ENCODE peak calls at places on chromosomes 2 and 18, in seven cellular contexts. One of them, this sample, is unnamed. For H3K4me1, the result is how much of the 10 kb centered on the place peaks cover.

GRCh38 chr2:42072349-42073118 is 24.7 kb downstream of the PKDCC start:
- DNase-seq in IMR-90: peak
- DNase-seq in GM23338: peak
- DNase-seq in stomach: peak
- DNase-seq in ovary: peak
- DNase-seq in esophagus muscularis mucosa: no peak
- DNase-seq in BE2C: peak
- DNase-seq in this sample: no peak

GRCh38 chr2:10688921-10689807 is 611 bp downstream of the NOL10 start:
- DNase-seq in GM23338: peak
- DNase-seq in ovary: no peak
- DNase-seq in IMR-90: no peak
- DNase-seq in stomach: peak
- DNase-seq in BE2C: no peak
- DNase-seq in esophagus muscularis mucosa: no peak
- DNase-seq in this sample: no peak

GRCh38 chr2:64142817-64143153 is 1.4 kb downstream of the PELI1 start:
- DNase-seq in BE2C: no peak
- DNase-seq in ovary: no peak
- DNase-seq in IMR-90: peak
- DNase-seq in esophagus muscularis mucosa: no peak
- DNase-seq in stomach: no peak
- DNase-seq in GM23338: no peak
- DNase-seq in this sample: no peak

GRCh38 chr2:19797871-19798270 is 103.9 kb downstream of the TTC32 start:
- DNase-seq in stomach: no peak
- DNase-seq in GM23338: no peak
- DNase-seq in BE2C: no peak
- DNase-seq in IMR-90: peak
- DNase-seq in esophagus muscularis mucosa: no peak
- DNase-seq in ovary: no peak
- DNase-seq in this sample: no peak

GRCh38 chr18:34767601-34768027 is 57.5 kb downstream of the DTNA start:
- DNase-seq in IMR-90: peak
- DNase-seq in GM23338: no peak
- DNase-seq in esophagus muscularis mucosa: no peak
- DNase-seq in stomach: no peak
- DNase-seq in ovary: no peak
- DNase-seq in BE2C: no peak
- DNase-seq in this sample: no peak

GRCh38 chr2:109290887-109291675 is 162.1 kb downstream of the SH3RF3 start:
- DNase-seq in GM23338: no peak
- DNase-seq in esophagus muscularis mucosa: no peak
- DNase-seq in ovary: peak
- DNase-seq in BE2C: no peak
- DNase-seq in stomach: no peak
- DNase-seq in IMR-90: peak
- DNase-seq in this sample: no peak

GRCh38 chr18:31684279-31685096 is at the start of gene B4GALT6:
- DNase-seq in IMR-90: no peak
- DNase-seq in stomach: no peak
- DNase-seq in ovary: peak
- DNase-seq in esophagus muscularis mucosa: no peak
- DNase-seq in BE2C: peak
- DNase-seq in GM23338: peak
- DNase-seq in this sample: peak

GRCh38 chr2:182300603-182301002 is 126.2 kb downstream of the PDE1A start:
- DNase-seq in ovary: no peak
- DNase-seq in BE2C: no peak
- DNase-seq in IMR-90: no peak
- DNase-seq in esophagus muscularis mucosa: no peak
- DNase-seq in GM23338: no peak
- DNase-seq in stomach: no peak
- DNase-seq in this sample: no peak

GRCh38 chr2:238657132-238658053 is 190.5 kb upstream of the TWIST2 start:
- DNase-seq in esophagus muscularis mucosa: peak
- DNase-seq in ovary: no peak
- DNase-seq in IMR-90: no peak
- DNase-seq in GM23338: peak
- DNase-seq in BE2C: no peak
- DNase-seq in stomach: no peak
- DNase-seq in this sample: no peak

GRCh38 chr2:151183072-151183580 is 78.5 kb downstream of the RBM43 start:
- DNase-seq in GM23338: no peak
- DNase-seq in IMR-90: no peak
- DNase-seq in esophagus muscularis mucosa: peak
- DNase-seq in ovary: no peak
- DNase-seq in stomach: no peak
- DNase-seq in BE2C: no peak
- DNase-seq in this sample: no peak

GRCh38 chr2:222939208-222939846 is 78.5 kb downstream of the ACSL3 start:
- DNase-seq in esophagus muscularis mucosa: no peak
- DNase-seq in stomach: peak
- DNase-seq in BE2C: peak
- DNase-seq in ovary: no peak
- DNase-seq in IMR-90: peak
- DNase-seq in GM23338: peak
- DNase-seq in this sample: peak

GRCh38 chr2:113078350-113078839 is 10.6 kb downstream of the IL1F10 start:
- DNase-seq in esophagus muscularis mucosa: no peak
- DNase-seq in GM23338: no peak
- DNase-seq in stomach: peak
- DNase-seq in ovary: no peak
- DNase-seq in BE2C: no peak
- DNase-seq in IMR-90: no peak
- DNase-seq in this sample: no peak

GRCh38 chr18:79774111-79774510 is 23.6 kb upstream of the KCNG2 start:
- DNase-seq in BE2C: no peak
- DNase-seq in IMR-90: no peak
- DNase-seq in GM23338: no peak
- DNase-seq in stomach: no peak
- DNase-seq in esophagus muscularis mucosa: no peak
- DNase-seq in ovary: no peak
- DNase-seq in this sample: no peak

GRCh38 chr18:26448714-26449159 is 99.6 kb downstream of the KCTD1 start:
- DNase-seq in BE2C: no peak
- DNase-seq in ovary: no peak
- DNase-seq in GM23338: no peak
- DNase-seq in esophagus muscularis mucosa: no peak
- DNase-seq in IMR-90: no peak
- DNase-seq in stomach: no peak
- DNase-seq in this sample: no peak

GRCh38 chr2:240986787-240987411 is 11.5 kb upstream of the SNED1 start:
- DNase-seq in GM23338: no peak
- DNase-seq in ovary: peak
- DNase-seq in stomach: no peak
- DNase-seq in IMR-90: peak
- DNase-seq in esophagus muscularis mucosa: no peak
- DNase-seq in BE2C: peak
- DNase-seq in this sample: no peak

GRCh38 chr2:240989451-240990265 is 8.8 kb upstream of the SNED1 start:
- DNase-seq in stomach: peak
- DNase-seq in esophagus muscularis mucosa: no peak
- DNase-seq in GM23338: peak
- DNase-seq in IMR-90: peak
- DNase-seq in BE2C: peak
- DNase-seq in ovary: peak
- DNase-seq in this sample: no peak

GRCh38 chr2:240987588-240987987 is 10.8 kb upstream of the SNED1 start:
- DNase-seq in BE2C: peak
- DNase-seq in GM23338: no peak
- DNase-seq in ovary: peak
- DNase-seq in esophagus muscularis mucosa: no peak
- DNase-seq in stomach: no peak
- DNase-seq in IMR-90: no peak
- DNase-seq in this sample: peak

GRCh38 chr2:240988571-240989271 is 9.7 kb upstream of the SNED1 start:
- DNase-seq in esophagus muscularis mucosa: no peak
- DNase-seq in IMR-90: no peak
- DNase-seq in BE2C: peak
- DNase-seq in stomach: peak
- DNase-seq in GM23338: no peak
- DNase-seq in ovary: peak
- DNase-seq in this sample: no peak

DNA sequence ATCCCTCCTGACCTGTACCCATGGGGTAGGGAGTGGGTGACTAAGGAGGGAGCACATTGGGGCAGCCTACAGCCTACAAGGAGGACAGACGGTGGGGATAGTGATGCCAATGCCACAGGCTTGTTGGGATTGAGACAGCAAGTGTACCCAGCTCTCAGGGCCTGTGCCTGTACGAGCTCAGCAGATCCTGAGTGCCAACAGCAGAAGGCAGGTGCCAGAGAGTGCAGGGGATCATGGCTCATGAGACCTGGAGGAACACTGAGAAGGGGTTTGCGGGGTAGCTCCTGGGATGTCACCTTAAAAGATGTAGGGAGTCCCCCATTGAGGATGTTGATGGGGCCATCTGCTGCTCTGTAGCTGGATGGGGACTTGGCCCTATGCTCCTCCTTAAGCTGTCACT is 10.3 kb upstream of the SNED1 start:
- DNase-seq in ovary: peak
- DNase-seq in stomach: no peak
- DNase-seq in BE2C: peak
- DNase-seq in IMR-90: peak
- DNase-seq in esophagus muscularis mucosa: no peak
- DNase-seq in GM23338: no peak
- DNase-seq in this sample: no peak
- H3K4me1 ChIP-seq in ovary: under half
- H3K4me1 ChIP-seq in stomach: under half
- H3K4me1 ChIP-seq in BE2C: under half
- H3K4me1 ChIP-seq in IMR-90: under half
- H3K4me1 ChIP-seq in esophagus muscularis mucosa: under half
- H3K4me1 ChIP-seq in GM23338: under half
- H3K4me1 ChIP-seq in this sample: under half

DNA sequence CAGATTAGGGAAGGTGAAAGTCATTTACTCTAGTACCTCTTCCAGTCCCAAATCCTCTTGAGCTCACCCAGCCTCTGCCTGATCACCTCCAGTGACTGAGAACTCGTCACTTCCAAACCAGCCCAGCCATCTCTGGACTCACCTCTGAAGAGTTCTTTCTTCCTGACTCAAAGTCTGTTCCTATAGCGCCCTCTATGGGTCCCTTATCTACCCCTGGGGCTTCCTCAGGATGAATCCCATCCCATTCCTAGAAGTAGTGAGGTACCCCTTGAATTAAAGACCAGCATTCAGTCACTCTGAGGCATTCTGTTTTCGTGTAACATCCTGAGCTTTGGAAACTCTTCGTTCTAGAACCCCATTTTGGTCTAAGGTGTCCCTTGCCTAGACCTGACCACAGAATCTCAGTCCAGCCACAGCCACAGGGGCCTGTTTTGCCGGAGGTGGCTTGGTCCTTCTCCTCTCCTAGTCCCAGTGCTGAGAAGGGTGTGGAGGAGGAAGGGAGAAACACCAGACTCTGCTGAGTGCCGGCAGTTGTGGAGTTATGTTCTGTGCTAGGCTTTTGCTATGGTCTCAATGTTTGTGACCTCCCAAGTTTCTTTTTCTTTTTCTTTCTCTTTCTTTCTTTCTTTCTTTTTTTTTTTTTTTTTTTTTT is 32.7 kb downstream of the SIX3 start:
- DNase-seq in esophagus muscularis mucosa: no peak
- DNase-seq in IMR-90: peak
- DNase-seq in GM23338: peak
- DNase-seq in ovary: no peak
- DNase-seq in BE2C: peak
- DNase-seq in stomach: no peak
- DNase-seq in this sample: no peak
- TF ChIP-seq CTCF in esophagus muscularis mucosa: peak
- TF ChIP-seq CTCF in IMR-90: peak
- TF ChIP-seq CTCF in GM23338: peak
- TF ChIP-seq CTCF in ovary: no peak
- TF ChIP-seq CTCF in BE2C: peak
- TF ChIP-seq CTCF in stomach: no peak
- TF ChIP-seq CTCF in this sample: no peak

DNA sequence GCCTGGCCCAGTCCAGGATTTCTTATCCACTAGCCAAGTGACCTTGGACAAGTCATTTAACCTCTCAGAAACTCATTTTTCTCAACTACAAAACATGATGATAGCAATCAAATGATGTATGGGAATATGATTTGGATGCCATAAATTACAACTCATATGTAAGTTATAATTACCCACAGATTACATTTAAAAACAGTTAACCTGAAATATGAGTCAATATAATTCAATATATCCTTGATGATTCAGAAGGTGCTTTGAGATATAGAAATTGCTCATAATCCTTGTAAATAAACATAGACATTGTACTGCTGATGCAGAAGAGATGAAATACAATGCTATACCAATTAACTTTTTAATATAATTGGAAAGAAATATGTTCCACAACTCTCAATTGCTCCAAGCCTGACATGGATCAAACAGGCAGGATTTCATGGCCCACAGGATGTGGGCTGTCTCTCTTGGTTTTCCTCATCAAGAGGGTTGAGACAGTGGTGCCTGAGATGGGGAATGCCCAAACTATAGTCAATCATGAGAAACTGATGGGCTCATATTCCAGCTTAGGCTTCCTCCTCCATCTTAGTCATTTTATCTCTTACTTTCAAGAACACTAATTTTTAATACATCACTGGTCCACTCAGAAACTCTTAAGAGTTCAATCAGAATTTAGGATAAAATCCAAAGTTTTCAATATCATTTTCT is 49.5 kb downstream of the NCKAP5 start:
- DNase-seq in esophagus muscularis mucosa: peak
- DNase-seq in IMR-90: peak
- DNase-seq in GM23338: no peak
- DNase-seq in stomach: no peak
- DNase-seq in BE2C: no peak
- DNase-seq in ovary: no peak
- DNase-seq in this sample: no peak
- H3K4me1 ChIP-seq in esophagus muscularis mucosa: under half
- H3K4me1 ChIP-seq in IMR-90: under half
- H3K4me1 ChIP-seq in GM23338: under half
- H3K4me1 ChIP-seq in stomach: under half
- H3K4me1 ChIP-seq in BE2C: under half
- H3K4me1 ChIP-seq in ovary: under half
- H3K4me1 ChIP-seq in this sample: under half

GRCh38 chr2:62803961-62804360 is 98.4 kb downstream of the EHBP1 start:
- DNase-seq in GM23338: no peak
- DNase-seq in stomach: no peak
- DNase-seq in ovary: no peak
- DNase-seq in esophagus muscularis mucosa: no peak
- DNase-seq in IMR-90: no peak
- DNase-seq in BE2C: no peak
- DNase-seq in this sample: no peak

GRCh38 chr2:62806231-62806630 is 100.7 kb downstream of the EHBP1 start:
- DNase-seq in ovary: no peak
- DNase-seq in IMR-90: no peak
- DNase-seq in stomach: no peak
- DNase-seq in GM23338: no peak
- DNase-seq in BE2C: no peak
- DNase-seq in esophagus muscularis mucosa: no peak
- DNase-seq in this sample: no peak

GRCh38 chr2:62800618-62801017 is 95.1 kb downstream of the EHBP1 start:
- DNase-seq in IMR-90: no peak
- DNase-seq in stomach: no peak
- DNase-seq in BE2C: no peak
- DNase-seq in esophagus muscularis mucosa: no peak
- DNase-seq in GM23338: no peak
- DNase-seq in ovary: no peak
- DNase-seq in this sample: no peak

GRCh38 chr2:62801110-62801509 is 95.6 kb downstream of the EHBP1 start:
- DNase-seq in IMR-90: no peak
- DNase-seq in GM23338: no peak
- DNase-seq in BE2C: no peak
- DNase-seq in ovary: no peak
- DNase-seq in stomach: no peak
- DNase-seq in esophagus muscularis mucosa: no peak
- DNase-seq in this sample: no peak

GRCh38 chr2:62801814-62802524 is 96.5 kb downstream of the EHBP1 start:
- DNase-seq in stomach: no peak
- DNase-seq in ovary: no peak
- DNase-seq in BE2C: no peak
- DNase-seq in esophagus muscularis mucosa: no peak
- DNase-seq in GM23338: peak
- DNase-seq in IMR-90: peak
- DNase-seq in this sample: no peak
- TF ChIP-seq CTCF in stomach: no peak
- TF ChIP-seq CTCF in ovary: no peak
- TF ChIP-seq CTCF in BE2C: peak
- TF ChIP-seq CTCF in esophagus muscularis mucosa: no peak
- TF ChIP-seq CTCF in GM23338: peak
- TF ChIP-seq CTCF in IMR-90: peak
- TF ChIP-seq CTCF in this sample: no peak

This sample was measured in CD8-positive, alpha-beta T cell.